ENCODE peak calls at places on chromosomes 6 and 20, in eight cellular contexts. One of them, this sample, is unnamed.

GRCh38 chr6:72624557-72625160 is 2.8 kb downstream of the KCNQ5 start:
- DNase-seq in tibial artery: no peak
- DNase-seq in fibroblast of lung: no peak
- DNase-seq in CD8-positive, alpha-beta T cell: no peak
- DNase-seq in GM23248: peak
- DNase-seq in endodermal cell: no peak
- DNase-seq in mammary epithelial cell: peak
- DNase-seq in left ventricle myocardium inferior: no peak
- DNase-seq in this sample: no peak

GRCh38 chr20:54194724-54195438 is 13.0 kb upstream of the PFDN4 start:
- DNase-seq in tibial artery: no peak
- DNase-seq in fibroblast of lung: no peak
- DNase-seq in CD8-positive, alpha-beta T cell: no peak
- DNase-seq in GM23248: peak
- DNase-seq in endodermal cell: no peak
- DNase-seq in mammary epithelial cell: peak
- DNase-seq in left ventricle myocardium inferior: no peak
- DNase-seq in this sample: no peak

GRCh38 chr6:4656106-4656505 is 120.1 kb upstream of the CDYL start:
- DNase-seq in tibial artery: no peak
- DNase-seq in fibroblast of lung: no peak
- DNase-seq in CD8-positive, alpha-beta T cell: no peak
- DNase-seq in GM23248: no peak
- DNase-seq in endodermal cell: no peak
- DNase-seq in mammary epithelial cell: no peak
- DNase-seq in left ventricle myocardium inferior: no peak
- DNase-seq in this sample: no peak

GRCh38 chr20:1130058-1130694 is 11.8 kb downstream of the PSMF1 start:
- DNase-seq in tibial artery: no peak
- DNase-seq in fibroblast of lung: no peak
- DNase-seq in CD8-positive, alpha-beta T cell: no peak
- DNase-seq in GM23248: no peak
- DNase-seq in endodermal cell: no peak
- DNase-seq in mammary epithelial cell: no peak
- DNase-seq in left ventricle myocardium inferior: no peak
- DNase-seq in this sample: no peak

GRCh38 chr6:24910850-24911712 is 24.7 kb downstream of the RIPOR2 start:
- DNase-seq in tibial artery: peak
- DNase-seq in fibroblast of lung: peak
- DNase-seq in CD8-positive, alpha-beta T cell: peak
- DNase-seq in GM23248: peak
- DNase-seq in endodermal cell: peak
- DNase-seq in mammary epithelial cell: peak
- DNase-seq in left ventricle myocardium inferior: peak
- DNase-seq in this sample: no peak

GRCh38 chr6:134480593-134480992 is 162.7 kb upstream of the SGK1 start:
- DNase-seq in tibial artery: no peak
- DNase-seq in fibroblast of lung: peak
- DNase-seq in CD8-positive, alpha-beta T cell: no peak
- DNase-seq in GM23248: peak
- DNase-seq in endodermal cell: no peak
- DNase-seq in mammary epithelial cell: peak
- DNase-seq in left ventricle myocardium inferior: no peak
- DNase-seq in this sample: no peak

GRCh38 chr20:48716086-48716485 is 111.7 kb downstream of the PREX1 start:
- DNase-seq in tibial artery: no peak
- DNase-seq in fibroblast of lung: no peak
- DNase-seq in CD8-positive, alpha-beta T cell: peak
- DNase-seq in GM23248: no peak
- DNase-seq in endodermal cell: no peak
- DNase-seq in mammary epithelial cell: no peak
- DNase-seq in left ventricle myocardium inferior: no peak
- DNase-seq in this sample: no peak

GRCh38 chr20:64110411-64111068 is 3.2 kb upstream of the NPBWR2 start:
- DNase-seq in tibial artery: peak
- DNase-seq in fibroblast of lung: no peak
- DNase-seq in CD8-positive, alpha-beta T cell: no peak
- DNase-seq in GM23248: no peak
- DNase-seq in endodermal cell: peak
- DNase-seq in mammary epithelial cell: no peak
- DNase-seq in left ventricle myocardium inferior: peak
- DNase-seq in this sample: no peak

GRCh38 chr20:61118429-61119224 is 133.4 kb upstream of the CDH4 start:
- DNase-seq in tibial artery: no peak
- DNase-seq in fibroblast of lung: peak
- DNase-seq in CD8-positive, alpha-beta T cell: no peak
- DNase-seq in GM23248: peak
- DNase-seq in endodermal cell: no peak
- DNase-seq in mammary epithelial cell: no peak
- DNase-seq in left ventricle myocardium inferior: no peak
- DNase-seq in this sample: no peak

GRCh38 chr20:6768228-6769185 is 1.0 kb downstream of the BMP2 start:
- DNase-seq in tibial artery: peak
- DNase-seq in fibroblast of lung: peak
- DNase-seq in CD8-positive, alpha-beta T cell: no peak
- DNase-seq in GM23248: peak
- DNase-seq in endodermal cell: peak
- DNase-seq in mammary epithelial cell: peak
- DNase-seq in left ventricle myocardium inferior: peak
- DNase-seq in this sample: no peak

GRCh38 chr6:155481215-155481614 is 25.6 kb upstream of the NOX3 start:
- DNase-seq in tibial artery: no peak
- DNase-seq in fibroblast of lung: no peak
- DNase-seq in CD8-positive, alpha-beta T cell: no peak
- DNase-seq in GM23248: peak
- DNase-seq in endodermal cell: no peak
- DNase-seq in mammary epithelial cell: no peak
- DNase-seq in left ventricle myocardium inferior: no peak
- DNase-seq in this sample: no peak

GRCh38 chr20:20549699-20550098 is 162.7 kb downstream of the RALGAPA2 start:
- DNase-seq in tibial artery: no peak
- DNase-seq in fibroblast of lung: peak
- DNase-seq in CD8-positive, alpha-beta T cell: no peak
- DNase-seq in GM23248: peak
- DNase-seq in endodermal cell: no peak
- DNase-seq in mammary epithelial cell: peak
- DNase-seq in left ventricle myocardium inferior: no peak
- DNase-seq in this sample: peak

GRCh38 chr6:56953597-56954388 is 1.1 kb upstream of the BEND6 start:
- DNase-seq in tibial artery: no peak
- DNase-seq in fibroblast of lung: peak
- DNase-seq in CD8-positive, alpha-beta T cell: no peak
- DNase-seq in GM23248: peak
- DNase-seq in endodermal cell: peak
- DNase-seq in mammary epithelial cell: peak
- DNase-seq in left ventricle myocardium inferior: no peak
- DNase-seq in this sample: no peak

GRCh38 chr6:143150291-143150690 is 89.6 kb downstream of the AIG1 start:
- DNase-seq in tibial artery: no peak
- DNase-seq in fibroblast of lung: no peak
- DNase-seq in CD8-positive, alpha-beta T cell: no peak
- DNase-seq in GM23248: peak
- DNase-seq in endodermal cell: no peak
- DNase-seq in mammary epithelial cell: no peak
- DNase-seq in left ventricle myocardium inferior: no peak
- DNase-seq in this sample: no peak

DNA sequence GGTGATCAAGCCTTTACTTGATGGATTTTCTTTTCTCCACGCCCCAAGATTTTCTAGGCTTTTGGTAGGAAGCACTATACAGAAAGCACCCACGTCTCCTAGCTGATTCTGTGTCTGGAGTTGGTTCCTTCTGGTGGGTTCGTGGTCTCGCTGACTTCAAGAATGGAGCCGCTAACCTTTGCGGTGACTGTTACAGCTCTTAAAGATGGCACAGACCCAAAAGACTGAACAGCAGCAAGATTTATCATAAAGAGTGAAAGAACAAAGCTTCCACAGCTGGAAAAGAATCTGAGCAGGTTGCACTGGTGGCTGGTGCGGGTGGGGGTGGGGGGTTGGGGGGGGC is 168.7 kb downstream of the ATXN1 start:
- DNase-seq in tibial artery: no peak
- DNase-seq in fibroblast of lung: no peak
- DNase-seq in CD8-positive, alpha-beta T cell: no peak
- DNase-seq in GM23248: no peak
- DNase-seq in endodermal cell: no peak
- DNase-seq in mammary epithelial cell: no peak
- DNase-seq in left ventricle myocardium inferior: no peak
- DNase-seq in this sample: no peak
- H3K27ac ChIP-seq in tibial artery: no peak
- H3K27ac ChIP-seq in fibroblast of lung: no peak
- H3K27ac ChIP-seq in CD8-positive, alpha-beta T cell: no peak
- H3K27ac ChIP-seq in GM23248: no peak
- H3K27ac ChIP-seq in endodermal cell: no peak
- H3K27ac ChIP-seq in mammary epithelial cell: no peak
- H3K27ac ChIP-seq in left ventricle myocardium inferior: no peak
- H3K27ac ChIP-seq in this sample: no peak

GRCh38 chr20:63044204-63044600 is 37.4 kb upstream of the BHLHE23 start:
- DNase-seq in tibial artery: no peak
- DNase-seq in fibroblast of lung: no peak
- DNase-seq in CD8-positive, alpha-beta T cell: no peak
- DNase-seq in GM23248: no peak
- DNase-seq in endodermal cell: no peak
- DNase-seq in mammary epithelial cell: no peak
- DNase-seq in left ventricle myocardium inferior: no peak
- DNase-seq in this sample: no peak

GRCh38 chr20:63043348-63044203 is 36.8 kb upstream of the BHLHE23 start:
- DNase-seq in tibial artery: no peak
- DNase-seq in fibroblast of lung: no peak
- DNase-seq in CD8-positive, alpha-beta T cell: no peak
- DNase-seq in GM23248: no peak
- DNase-seq in endodermal cell: no peak
- DNase-seq in mammary epithelial cell: no peak
- DNase-seq in left ventricle myocardium inferior: peak
- DNase-seq in this sample: no peak

GRCh38 chr20:63045991-63046390 is 39.2 kb upstream of the BHLHE23 start:
- DNase-seq in tibial artery: no peak
- DNase-seq in fibroblast of lung: no peak
- DNase-seq in CD8-positive, alpha-beta T cell: no peak
- DNase-seq in GM23248: no peak
- DNase-seq in endodermal cell: no peak
- DNase-seq in mammary epithelial cell: no peak
- DNase-seq in left ventricle myocardium inferior: no peak
- DNase-seq in this sample: no peak

GRCh38 chr20:63045401-63045800 is 38.6 kb upstream of the BHLHE23 start:
- DNase-seq in tibial artery: no peak
- DNase-seq in fibroblast of lung: no peak
- DNase-seq in CD8-positive, alpha-beta T cell: no peak
- DNase-seq in GM23248: no peak
- DNase-seq in endodermal cell: no peak
- DNase-seq in mammary epithelial cell: no peak
- DNase-seq in left ventricle myocardium inferior: no peak
- DNase-seq in this sample: no peak

GRCh38 chr20:63044605-63045004 is 37.8 kb upstream of the BHLHE23 start:
- DNase-seq in tibial artery: no peak
- DNase-seq in fibroblast of lung: no peak
- DNase-seq in CD8-positive, alpha-beta T cell: no peak
- DNase-seq in GM23248: no peak
- DNase-seq in endodermal cell: no peak
- DNase-seq in mammary epithelial cell: no peak
- DNase-seq in left ventricle myocardium inferior: no peak
- DNase-seq in this sample: no peak
- H3K27ac ChIP-seq in tibial artery: no peak
- H3K27ac ChIP-seq in fibroblast of lung: no peak
- H3K27ac ChIP-seq in CD8-positive, alpha-beta T cell: no peak
- H3K27ac ChIP-seq in GM23248: no peak
- H3K27ac ChIP-seq in endodermal cell: no peak
- H3K27ac ChIP-seq in mammary epithelial cell: no peak
- H3K27ac ChIP-seq in left ventricle myocardium inferior: no peak
- H3K27ac ChIP-seq in this sample: no peak

GRCh38 chr6:49939993-49940498 is 23.9 kb downstream of the DEFB114 start:
- DNase-seq in tibial artery: no peak
- DNase-seq in fibroblast of lung: no peak
- DNase-seq in CD8-positive, alpha-beta T cell: no peak
- DNase-seq in GM23248: no peak
- DNase-seq in endodermal cell: no peak
- DNase-seq in mammary epithelial cell: no peak
- DNase-seq in left ventricle myocardium inferior: no peak
- DNase-seq in this sample: no peak
- H3K27ac ChIP-seq in tibial artery: no peak
- H3K27ac ChIP-seq in fibroblast of lung: no peak
- H3K27ac ChIP-seq in CD8-positive, alpha-beta T cell: no peak
- H3K27ac ChIP-seq in GM23248: no peak
- H3K27ac ChIP-seq in endodermal cell: no peak
- H3K27ac ChIP-seq in mammary epithelial cell: no peak
- H3K27ac ChIP-seq in left ventricle myocardium inferior: no peak
- H3K27ac ChIP-seq in this sample: no peak

GRCh38 chr6:44561832-44562496 is 174.5 kb downstream of the CDC5L start:
- DNase-seq in tibial artery: peak
- DNase-seq in fibroblast of lung: no peak
- DNase-seq in CD8-positive, alpha-beta T cell: no peak
- DNase-seq in GM23248: no peak
- DNase-seq in endodermal cell: no peak
- DNase-seq in mammary epithelial cell: no peak
- DNase-seq in left ventricle myocardium inferior: no peak
- DNase-seq in this sample: no peak

GRCh38 chr6:44561062-44561591 is 173.6 kb downstream of the CDC5L start:
- DNase-seq in tibial artery: peak
- DNase-seq in fibroblast of lung: no peak
- DNase-seq in CD8-positive, alpha-beta T cell: no peak
- DNase-seq in GM23248: no peak
- DNase-seq in endodermal cell: peak
- DNase-seq in mammary epithelial cell: no peak
- DNase-seq in left ventricle myocardium inferior: no peak
- DNase-seq in this sample: no peak

GRCh38 chr6:44563397-44563796 is 175.9 kb downstream of the CDC5L start:
- DNase-seq in tibial artery: no peak
- DNase-seq in fibroblast of lung: peak
- DNase-seq in CD8-positive, alpha-beta T cell: no peak
- DNase-seq in GM23248: peak
- DNase-seq in endodermal cell: no peak
- DNase-seq in mammary epithelial cell: no peak
- DNase-seq in left ventricle myocardium inferior: no peak
- DNase-seq in this sample: peak

GRCh38 chr6:44567406-44567805 is 179.9 kb downstream of the CDC5L start:
- DNase-seq in tibial artery: no peak
- DNase-seq in fibroblast of lung: no peak
- DNase-seq in CD8-positive, alpha-beta T cell: no peak
- DNase-seq in GM23248: no peak
- DNase-seq in endodermal cell: peak
- DNase-seq in mammary epithelial cell: no peak
- DNase-seq in left ventricle myocardium inferior: no peak
- DNase-seq in this sample: no peak

DNA sequence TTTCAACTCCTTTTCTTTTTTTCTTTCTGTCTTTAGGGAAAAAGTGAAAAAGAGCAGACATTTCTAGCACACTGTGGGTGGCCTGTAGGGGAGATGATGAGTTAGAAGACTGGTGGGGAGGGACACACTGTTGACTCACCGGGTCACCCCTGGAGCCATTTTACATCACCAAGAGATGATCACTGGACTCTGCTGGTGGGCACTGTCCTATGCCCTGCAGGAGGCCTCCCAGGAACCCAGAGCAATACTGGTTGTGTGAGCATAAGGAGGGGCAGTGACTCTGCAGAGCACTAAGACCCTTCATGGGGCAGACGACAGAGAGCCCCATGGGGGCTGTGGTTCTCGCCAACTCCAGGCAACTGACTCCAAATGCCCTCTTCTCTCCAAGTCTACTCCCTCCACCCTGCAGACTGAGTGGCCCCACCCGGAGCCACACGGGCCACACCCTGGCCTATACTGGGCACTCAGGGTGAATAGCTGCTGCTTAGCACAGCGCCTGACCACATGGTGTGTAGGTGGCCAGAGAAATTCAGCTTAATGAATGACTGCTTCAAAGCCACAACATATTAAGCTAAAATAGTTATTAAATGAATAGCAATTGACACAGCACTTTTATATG is 177.5 kb downstream of the CDC5L start:
- DNase-seq in tibial artery: no peak
- DNase-seq in fibroblast of lung: no peak
- DNase-seq in CD8-positive, alpha-beta T cell: no peak
- DNase-seq in GM23248: peak
- DNase-seq in endodermal cell: peak
- DNase-seq in mammary epithelial cell: no peak
- DNase-seq in left ventricle myocardium inferior: no peak
- DNase-seq in this sample: no peak
- H3K27ac ChIP-seq in tibial artery: no peak
- H3K27ac ChIP-seq in fibroblast of lung: no peak
- H3K27ac ChIP-seq in CD8-positive, alpha-beta T cell: no peak
- H3K27ac ChIP-seq in GM23248: no peak
- H3K27ac ChIP-seq in endodermal cell: no peak
- H3K27ac ChIP-seq in mammary epithelial cell: no peak
- H3K27ac ChIP-seq in left ventricle myocardium inferior: no peak
- H3K27ac ChIP-seq in this sample: no peak